ENCODE peak calls at places on chromosomes 5 and 9, in five cellular contexts. K is pancreas, Z is AG10803, S is HFFc6, A is suprapubic skin. O is an unnamed sample.

GRCh38 chr5:68398146-68398812 is 182.7 kb downstream of the PIK3R1 start:
- DNase-seq in Z (no peak), A (no peak), K (no peak), S (no peak), O (no peak)

GRCh38 chr5:15383021-15383420 is 117.0 kb upstream of the FBXL7 start:
- DNase-seq in K (no peak), S (peak), A (no peak), Z (no peak), O (no peak)

GRCh38 chr5:1127991-1128785 is 16.3 kb upstream of the SLC12A7 start:
- DNase-seq in Z (no peak), A (no peak), S (no peak), K (no peak), O (peak)

GRCh38 chr5:60185230-60186104 is 291.9 kb upstream of the PDE4D start:
- DNase-seq in Z (no peak), S (no peak), K (no peak), A (no peak), O (no peak)

GRCh38 chr5:142079243-142079642 is 29.3 kb upstream of the NDFIP1 start:
- DNase-seq in Z (no peak), K (no peak), S (no peak), A (no peak), O (no peak)

GRCh38 chr5:57538341-57538955 is 55.8 kb upstream of the ACTBL2 start:
- DNase-seq in Z (peak), K (no peak), A (no peak), S (peak), O (peak)

GRCh38 chr5:131316026-131316425 is 52.2 kb downstream of the CDC42SE2 start:
- DNase-seq in K (no peak), S (no peak), Z (peak), A (no peak), O (no peak)

GRCh38 chr5:3380689-3381088 is 214.9 kb upstream of the IRX1 start:
- DNase-seq in S (no peak), Z (no peak), A (no peak), K (no peak), O (no peak)

GRCh38 chr5:75460947-75461346 is 50.5 kb downstream of the CERT1 start:
- DNase-seq in Z (no peak), A (no peak), S (no peak), K (no peak), O (no peak)

GRCh38 chr5:2370626-2371418 is 380.7 kb downstream of the IRX2 start:
- DNase-seq in A (no peak), Z (no peak), S (no peak), K (no peak), O (no peak)

GRCh38 chr5:79973511-79973910 is 17.6 kb downstream of the MTX3 start:
- DNase-seq in A (no peak), S (no peak), K (no peak), Z (peak), O (no peak)

GRCh38 chr5:138230261-138230660 is 17.1 kb upstream of the CDC23 start:
- DNase-seq in Z (peak), K (no peak), S (peak), A (no peak), O (peak)

GRCh38 chr9:134136117-134136996 is 475 bp downstream of the WDR5 start:
- DNase-seq in A (no peak), Z (no peak), K (peak), S (no peak), O (peak)

GRCh38 chr9:113493080-113493615 is 29.6 kb downstream of the RGS3 start:
- DNase-seq in K (no peak), Z (no peak), A (no peak), S (no peak), O (no peak)

GRCh38 chr5:65100846-65101678 is 332.3 kb downstream of the CWC27 start:
- DNase-seq in A (peak), K (peak), Z (peak), S (peak), O (peak)

GRCh38 chr5:150302301-150303069 is at the start of gene ARSI:
- DNase-seq in A (no peak), K (peak), S (no peak), Z (peak), O (peak)
- TF ChIP-seq CTCF in A (no peak), K (no peak), S (peak), Z (peak), O (no peak)

GRCh38 chr5:94159144-94159543 is 417.7 kb upstream of the POU5F2 start:
- DNase-seq in S (no peak), K (no peak), Z (no peak), A (no peak), O (no peak)
- TF ChIP-seq CTCF in S (peak), K (no peak), Z (no peak), A (no peak), O (peak)

GRCh38 chr9:127854169-127854833 is at the start of gene ENG:
- DNase-seq in S (peak), K (no peak), Z (peak), A (peak), O (peak)
- TF ChIP-seq CTCF in S (peak), K (no peak), Z (peak), A (no peak), O (peak)

GRCh38 chr5:54904425-54904824 is 81.0 kb downstream of the ESM1 start:
- DNase-seq in Z (peak), K (no peak), S (peak), A (no peak), O (peak)
- TF ChIP-seq CTCF in Z (peak), K (no peak), S (peak), A (no peak), O (peak)

GRCh38 chr5:178732281-178732680 is 1.8 kb upstream of the ZNF354A start:
- DNase-seq in Z (no peak), K (no peak), S (no peak), A (no peak), O (no peak)

GRCh38 chr5:178730940-178731265 is 444 bp upstream of the ZNF354A start:
- DNase-seq in Z (no peak), K (no peak), S (no peak), A (no peak), O (no peak)
- TF ChIP-seq CTCF in Z (no peak), K (no peak), S (no peak), A (no peak), O (no peak)

DNA sequence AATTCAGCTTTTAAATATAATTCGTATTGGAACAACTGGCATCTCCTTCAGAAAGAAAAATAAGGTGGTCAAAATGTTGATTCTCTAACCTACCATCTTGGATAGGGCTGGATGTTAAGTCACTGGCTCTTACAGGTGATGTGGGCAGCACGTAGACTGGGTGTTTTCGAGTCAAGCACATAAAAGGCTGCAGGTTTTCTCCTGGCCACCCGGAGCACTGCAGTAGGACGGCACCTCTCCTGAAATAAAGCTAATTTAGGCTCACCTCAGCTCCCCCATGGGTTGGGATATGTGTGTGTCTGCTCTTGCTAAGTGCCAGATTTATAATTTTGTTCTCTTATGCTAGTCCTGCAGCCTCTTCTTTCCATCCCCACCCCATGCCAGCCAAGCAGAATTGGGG is 80.3 kb downstream of the IQGAP2 start:
- DNase-seq in K (no peak), A (no peak), S (no peak), Z (no peak), O (no peak)
- TF ChIP-seq CTCF in K (no peak), A (no peak), S (peak), Z (no peak), O (no peak)

DNA sequence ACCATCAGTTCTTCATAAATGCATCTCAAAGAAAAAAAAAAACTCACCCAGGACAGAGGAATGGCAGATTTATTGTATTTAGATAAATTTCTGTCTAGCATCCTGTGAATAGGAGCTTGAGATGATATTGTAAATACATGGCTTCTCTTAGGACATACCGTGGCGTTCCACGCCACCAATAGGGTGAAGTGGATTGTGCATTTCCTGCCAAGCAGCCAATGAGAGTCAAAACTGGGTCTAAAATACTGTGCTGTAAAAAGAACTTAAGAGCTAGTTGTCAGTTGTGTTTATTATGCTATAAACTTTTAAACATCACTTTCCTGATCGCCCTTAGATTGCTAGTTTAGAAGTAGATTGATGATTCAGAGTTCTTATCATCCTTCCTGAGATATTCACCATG is 20.9 kb upstream of the TRPM6 start:
- DNase-seq in K (no peak), Z (no peak), A (no peak), S (no peak), O (no peak)
- TF ChIP-seq CTCF in K (no peak), Z (no peak), A (no peak), S (no peak), O (no peak)

GRCh38 chr5:38338455-38338854 is 80.1 kb downstream of the EGFLAM start:
- DNase-seq in K (no peak), S (no peak), A (no peak), Z (no peak), O (no peak)
- TF ChIP-seq CTCF in K (no peak), S (no peak), A (no peak), Z (no peak), O (no peak)

GRCh38 chr9:32550609-32551490 is 1.3 kb upstream of the SMIM27 start:
- DNase-seq in A (peak), Z (peak), S (peak), K (peak), O (peak)
- TF ChIP-seq CTCF in A (no peak), Z (no peak), S (peak), K (no peak), O (no peak)